ENCODE peak calls at places on chromosomes 3 and 15, in ten cellular contexts. Y is activated T-helper 9 cell treated with anti-CD3 and anti-CD28 coated beads, Interleukin-2, amount 50 U/mL, for 16 hours; D is RKO; N is H54; L is sigmoid colon; C is EH; B is WTC11; X is heart left ventricle; H is Daoy; K is lower lobe of right lung. A is an unnamed sample.

GRCh38 chr3:119294889-119295769 is 946 bp downstream of the ARHGAP31 start:
- DNase-seq in Y (peak), D (peak), N (peak), L (peak), C (peak), B (peak), X (peak), H (peak), K (peak), A (peak)

GRCh38 chr3:79490165-79491028 is 277.4 kb downstream of the ROBO1 start:
- DNase-seq in Y (no peak), D (peak), N (peak), L (peak), C (peak), B (peak), X (peak), H (peak), K (peak), A (no peak)

GRCh38 chr3:35723480-35724097 is 84.3 kb downstream of the ARPP21 start:
- DNase-seq in Y (no peak), D (no peak), N (no peak), L (no peak), C (no peak), B (no peak), X (no peak), H (no peak), K (no peak), A (no peak)

GRCh38 chr3:175111036-175111435 is 251.9 kb downstream of the NAALADL2 start:
- DNase-seq in Y (no peak), D (no peak), N (no peak), L (no peak), C (peak), B (no peak), X (no peak), H (no peak), K (no peak), A (no peak)

GRCh38 chr3:24495334-24495994 is 814 bp upstream of the THRB start:
- DNase-seq in Y (no peak), D (no peak), N (no peak), L (peak), C (no peak), B (peak), X (peak), H (peak), K (peak), A (peak)

GRCh38 chr15:52427804-52428203 is 100.9 kb downstream of the MYO5A start:
- DNase-seq in Y (no peak), D (peak), N (peak), L (no peak), C (peak), B (no peak), X (no peak), H (peak), K (no peak), A (no peak)

GRCh38 chr3:57918123-57918837 is 89.9 kb upstream of the FLNB start:
- DNase-seq in Y (no peak), D (peak), N (peak), L (no peak), C (peak), B (no peak), X (no peak), H (no peak), K (no peak), A (no peak)

GRCh38 chr3:49723301-49723630 is 485 bp downstream of the GMPPB start:
- DNase-seq in Y (peak), D (peak), N (no peak), L (peak), C (peak), B (peak), X (no peak), H (peak), K (peak), A (peak)

GRCh38 chr3:16596352-16597032 is 8.7 kb downstream of the DAZL start:
- DNase-seq in Y (no peak), D (no peak), N (no peak), L (no peak), C (no peak), B (no peak), X (no peak), H (no peak), K (no peak), A (no peak)

GRCh38 chr3:45986303-45986982 is 9.2 kb downstream of the FYCO1 start:
- DNase-seq in Y (no peak), D (no peak), N (peak), L (peak), C (peak), B (no peak), X (peak), H (peak), K (no peak), A (no peak)

GRCh38 chr3:62870321-62870720 is 4.9 kb downstream of the CADPS start:
- DNase-seq in Y (no peak), D (peak), N (peak), L (no peak), C (peak), B (no peak), X (no peak), H (peak), K (no peak), A (no peak)

GRCh38 chr3:195522254-195523023 is 20.7 kb downstream of the PPP1R2 start:
- DNase-seq in Y (no peak), D (peak), N (no peak), L (no peak), C (peak), B (no peak), X (no peak), H (no peak), K (no peak), A (peak)

GRCh38 chr3:36792342-36792741 is 28.0 kb upstream of the DCLK3 start:
- DNase-seq in Y (no peak), D (peak), N (peak), L (no peak), C (peak), B (peak), X (no peak), H (peak), K (no peak), A (peak)

GRCh38 chr3:191065183-191065805 is 133.7 kb upstream of the OSTN start:
- DNase-seq in Y (no peak), D (peak), N (no peak), L (no peak), C (peak), B (no peak), X (no peak), H (peak), K (no peak), A (no peak)

GRCh38 chr3:170977911-170978310 is 48.6 kb downstream of the SLC2A2 start:
- DNase-seq in Y (no peak), D (no peak), N (no peak), L (no peak), C (peak), B (no peak), X (no peak), H (peak), K (no peak), A (no peak)

GRCh38 chr3:17006143-17006839 is 121.5 kb downstream of the PLCL2 start:
- DNase-seq in Y (no peak), D (no peak), N (no peak), L (no peak), C (no peak), B (no peak), X (no peak), H (no peak), K (no peak), A (peak)

GRCh38 chr3:58021072-58021959 is 13.1 kb downstream of the FLNB start:
- DNase-seq in Y (no peak), D (no peak), N (no peak), L (no peak), C (no peak), B (peak), X (no peak), H (no peak), K (no peak), A (no peak)

GRCh38 chr3:48268936-48269551 is 28.1 kb downstream of the ZNF589 start:
- DNase-seq in Y (peak), D (no peak), N (no peak), L (no peak), C (no peak), B (no peak), X (no peak), H (no peak), K (no peak), A (no peak)

GRCh38 chr3:124272611-124273151 is 280.8 kb upstream of the ROPN1 start:
- DNase-seq in Y (no peak), D (no peak), N (no peak), L (no peak), C (peak), B (no peak), X (peak), H (peak), K (no peak), A (no peak)

GRCh38 chr3:28326458-28326926 is 22.0 kb upstream of the ZCWPW2 start:
- DNase-seq in Y (no peak), D (no peak), N (no peak), L (no peak), C (peak), B (no peak), X (no peak), H (no peak), K (no peak), A (no peak)

GRCh38 chr3:179933872-179934271 is 102.9 kb downstream of the PEX5L start:
- DNase-seq in Y (no peak), D (no peak), N (no peak), L (no peak), C (no peak), B (no peak), X (no peak), H (no peak), K (no peak), A (no peak)

GRCh38 chr15:100780208-100780800 is 99.3 kb upstream of the ALDH1A3 start:
- DNase-seq in Y (no peak), D (no peak), N (no peak), L (peak), C (no peak), B (peak), X (peak), H (peak), K (no peak), A (no peak)

GRCh38 chr3:196757876-196758739 is 18.5 kb downstream of the PAK2 start:
- DNase-seq in Y (no peak), D (peak), N (peak), L (no peak), C (peak), B (no peak), X (no peak), H (peak), K (no peak), A (no peak)

GRCh38 chr3:185900228-185900627 is 37.6 kb downstream of the TRA2B start:
- DNase-seq in Y (no peak), D (peak), N (peak), L (no peak), C (peak), B (no peak), X (no peak), H (peak), K (no peak), A (peak)

GRCh38 chr3:43394071-43394501 is 107.7 kb downstream of the SNRK start:
- DNase-seq in Y (no peak), D (no peak), N (no peak), L (peak), C (peak), B (no peak), X (peak), H (no peak), K (peak), A (no peak)

GRCh38 chr3:53712817-53713388 is 133.3 kb downstream of the CHDH start:
- DNase-seq in Y (no peak), D (no peak), N (no peak), L (peak), C (no peak), B (no peak), X (no peak), H (no peak), K (no peak), A (no peak)

GRCh38 chr3:15055019-15055557 is 10.0 kb downstream of the MRPS25 start:
- DNase-seq in Y (peak), D (no peak), N (no peak), L (no peak), C (peak), B (no peak), X (no peak), H (no peak), K (no peak), A (no peak)

GRCh38 chr15:28086175-28086703 is 12.9 kb downstream of the OCA2 start:
- DNase-seq in Y (no peak), D (peak), N (peak), L (no peak), C (peak), B (peak), X (no peak), H (no peak), K (no peak), A (peak)

GRCh38 chr3:102481050-102481449 is 46.2 kb downstream of the ZPLD1 start:
- DNase-seq in Y (no peak), D (no peak), N (no peak), L (no peak), C (no peak), B (no peak), X (no peak), H (no peak), K (no peak), A (no peak)

GRCh38 chr15:39244776-39245175 is 336.1 kb upstream of the THBS1 start:
- DNase-seq in Y (no peak), D (no peak), N (no peak), L (no peak), C (peak), B (no peak), X (no peak), H (no peak), K (no peak), A (no peak)

GRCh38 chr3:81998139-81998755 is 236.8 kb upstream of the GBE1 start:
- DNase-seq in Y (no peak), D (peak), N (no peak), L (no peak), C (peak), B (no peak), X (peak), H (no peak), K (no peak), A (no peak)

GRCh38 chr15:68503791-68504720 is 72.1 kb upstream of the ITGA11 start:
- DNase-seq in Y (no peak), D (no peak), N (no peak), L (no peak), C (peak), B (no peak), X (no peak), H (peak), K (no peak), A (no peak)

GRCh38 chr3:141452045-141452444 is 34.8 kb upstream of the RASA2 start:
- DNase-seq in Y (no peak), D (peak), N (peak), L (no peak), C (peak), B (no peak), X (no peak), H (peak), K (no peak), A (peak)

GRCh38 chr15:85479071-85479647 is 98.8 kb downstream of the AKAP13 start:
- DNase-seq in Y (no peak), D (no peak), N (no peak), L (no peak), C (peak), B (no peak), X (no peak), H (peak), K (no peak), A (no peak)

GRCh38 chr3:183315739-183316138 is 62.7 kb downstream of the B3GNT5 start:
- DNase-seq in Y (no peak), D (no peak), N (no peak), L (no peak), C (no peak), B (no peak), X (no peak), H (no peak), K (no peak), A (no peak)

GRCh38 chr3:42194943-42195510 is 71.0 kb downstream of the CCK start:
- DNase-seq in Y (no peak), D (no peak), N (no peak), L (no peak), C (peak), B (no peak), X (no peak), H (no peak), K (no peak), A (no peak)